ENCODE peak calls at places on chromosomes 6 and 20, in nine cellular contexts. X, Z, I, O, N, W, Q, J and T are unnamed samples.

GRCh38 chr6:38169221-38169674 is 349.7 kb downstream of the ZFAND3 start:
- DNase-seq in X (no peak), Z (no peak), I (no peak), O (no peak), N (no peak), W (no peak), Q (peak; percentile 52), J (no peak), T (peak; percentile 55)

GRCh38 chr6:139588076-139588639 is 213.7 kb upstream of the CITED2 start:
- DNase-seq in X (peak; percentile 33), Z (peak; percentile 21), I (peak; percentile 52), O (no peak), N (no peak), W (no peak), Q (no peak), J (peak; percentile 61), T (peak; percentile 18)

GRCh38 chr6:117494694-117495318 is 12.3 kb downstream of the DCBLD1 start:
- DNase-seq in X (no peak), Z (no peak), I (no peak), O (no peak), N (no peak), W (no peak), Q (no peak), J (no peak), T (no peak)

GRCh38 chr6:169709293-169709692 is 7.4 kb downstream of the C6orf120 start:
- DNase-seq in X (no peak), Z (no peak), I (no peak), O (no peak), N (no peak), W (no peak), Q (no peak), J (no peak), T (no peak)

GRCh38 chr6:16716450-16716858 is 44.8 kb downstream of the ATXN1 start:
- DNase-seq in X (no peak), Z (no peak), I (no peak), O (no peak), N (no peak), W (no peak), Q (no peak), J (no peak), T (no peak)

GRCh38 chr20:13119583-13119982 is 101.5 kb upstream of the ISM1 start:
- DNase-seq in X (peak; percentile 66), Z (peak; percentile 79), I (peak; percentile 51), O (peak; percentile 53), N (peak; percentile 65), W (peak; percentile 51), Q (peak; percentile 85), J (peak; percentile 87), T (peak; percentile 77)

GRCh38 chr6:32972353-32973143 is 4.2 kb downstream of the BRD2 start:
- DNase-seq in X (peak; percentile 57), Z (peak; percentile 37), I (no peak), O (peak; percentile 54), N (peak; percentile 42), W (peak; percentile 78), Q (peak; percentile 35), J (no peak), T (peak; percentile 70)

GRCh38 chr6:18343741-18344140 is 43.4 kb upstream of the RNF144B start:
- DNase-seq in X (peak; percentile 74), Z (no peak), I (no peak), O (no peak), N (no peak), W (no peak), Q (no peak), J (peak; percentile 73), T (no peak)

GRCh38 chr6:91082311-91082803 is 495.5 kb upstream of the MAP3K7 start:
- DNase-seq in X (no peak), Z (no peak), I (no peak), O (no peak), N (no peak), W (no peak), Q (peak; percentile 41), J (peak; percentile 19), T (peak; percentile 35)

GRCh38 chr6:121816361-121816760 is 380.9 kb downstream of the GJA1 start:
- DNase-seq in X (peak; percentile 75), Z (no peak), I (no peak), O (no peak), N (no peak), W (no peak), Q (no peak), J (no peak), T (no peak)

GRCh38 chr6:21026576-21027273 is 492.5 kb downstream of the CDKAL1 start:
- DNase-seq in X (peak; percentile 61), Z (no peak), I (no peak), O (no peak), N (no peak), W (no peak), Q (no peak), J (peak; percentile 76), T (no peak)

GRCh38 chr20:60136640-60137411 is 178.6 kb downstream of the CDH26 start:
- DNase-seq in X (no peak), Z (no peak), I (no peak), O (no peak), N (no peak), W (no peak), Q (no peak), J (no peak), T (no peak)

GRCh38 chr6:10719386-10720228 is 3.3 kb upstream of the TMEM14C start:
- DNase-seq in X (peak; percentile 30), Z (no peak), I (no peak), O (peak; percentile 23), N (peak; percentile 31), W (peak; percentile 44), Q (no peak), J (peak; percentile 62), T (no peak)
- TF ChIP-seq EZH2phosphoT487 in X (no peak), Z (no peak), I (no peak), O (no peak), N (no peak), W (no peak), Q (no peak), J (no peak), T (no peak)

GRCh38 chr20:37407573-37408002 is 61.6 kb downstream of the SRC start:
- DNase-seq in X (peak; percentile 49), Z (no peak), I (no peak), O (no peak), N (no peak), W (no peak), Q (no peak), J (no peak), T (peak; percentile 41)

GRCh38 chr20:37408202-37408929 is 62.4 kb downstream of the SRC start:
- DNase-seq in X (peak; percentile 32), Z (no peak), I (no peak), O (no peak), N (no peak), W (peak; percentile 75), Q (no peak), J (no peak), T (no peak)

GRCh38 chr20:37407117-37407566 is 61.2 kb downstream of the SRC start:
- DNase-seq in X (peak; percentile 46), Z (no peak), I (no peak), O (no peak), N (no peak), W (no peak), Q (no peak), J (peak; percentile 38), T (no peak)

GRCh38 chr20:37406010-37406998 is 60.4 kb downstream of the SRC start:
- DNase-seq in X (peak; percentile 75), Z (peak; percentile 77), I (no peak), O (peak; percentile 41), N (peak; percentile 71), W (peak; percentile 93), Q (peak; percentile 73), J (peak; percentile 64), T (peak; percentile 85)

GRCh38 chr20:37408930-37409210 is 62.9 kb downstream of the SRC start:
- DNase-seq in X (peak; percentile 26), Z (no peak), I (no peak), O (peak; percentile 16), N (no peak), W (no peak), Q (no peak), J (no peak), T (no peak)
- H3K4me1 ChIP-seq in X (peaks cover 15% of the 10 kb centered on the region), Z (peaks cover 30% of the 10 kb centered on the region), I (peaks cover 17% of the 10 kb centered on the region), O (peaks cover 29% of the 10 kb centered on the region), N (peaks cover 13% of the 10 kb centered on the region), W (peaks cover 49% of the 10 kb centered on the region), Q (peaks cover 47% of the 10 kb centered on the region), J (peaks cover 16% of the 10 kb centered on the region), T (peaks cover 48% of the 10 kb centered on the region)

GRCh38 chr6:127073222-127073621 is 45.2 kb upstream of the RSPO3 start:
- DNase-seq in X (no peak), Z (no peak), I (no peak), O (no peak), N (no peak), W (no peak), Q (no peak), J (no peak), T (no peak)

GRCh38 chr6:127069659-127070279 is 48.7 kb upstream of the RSPO3 start:
- DNase-seq in X (peak; percentile 55), Z (peak; percentile 46), I (peak; percentile 36), O (peak; percentile 21), N (peak; percentile 6), W (peak; percentile 8), Q (peak; percentile 75), J (peak; percentile 42), T (peak; percentile 55)
- TF ChIP-seq EZH2phosphoT487 in X (no peak), Z (no peak), I (no peak), O (no peak), N (no peak), W (no peak), Q (no peak), J (no peak), T (no peak)

DNA sequence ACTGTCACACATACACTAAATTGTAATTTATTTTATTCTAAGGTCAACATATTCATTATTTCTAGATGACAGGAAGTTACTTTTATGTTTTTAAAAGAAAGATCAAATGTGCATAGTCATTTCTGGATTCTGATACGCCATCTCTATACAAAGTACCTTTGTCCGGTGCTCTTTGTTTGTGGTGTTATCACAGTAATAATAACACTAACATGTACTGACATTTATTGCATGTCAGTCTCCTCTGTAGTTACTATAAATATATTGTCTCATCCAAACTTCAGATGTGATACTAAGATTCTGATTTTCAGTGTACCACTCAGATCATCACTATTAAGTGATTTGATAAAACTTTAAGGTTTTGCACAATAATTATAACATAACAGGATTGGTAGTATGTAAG is 90.3 kb upstream of the TPD52L1 start:
- DNase-seq in X (no peak), Z (no peak), I (no peak), O (no peak), N (no peak), W (no peak), Q (no peak), J (no peak), T (no peak)
- H3K4me1 ChIP-seq in X (no peaks in the 10 kb centered on the region), Z (no peaks in the 10 kb centered on the region), I (peaks cover 9% of the 10 kb centered on the region), O (no peaks in the 10 kb centered on the region), N (no peaks in the 10 kb centered on the region), W (no peaks in the 10 kb centered on the region), Q (no peaks in the 10 kb centered on the region), J (peaks cover 19% of the 10 kb centered on the region), T (peaks cover 13% of the 10 kb centered on the region)

GRCh38 chr20:49278817-49279676 is 1.2 kb upstream of the ZNFX1 start:
- DNase-seq in X (peak; percentile 69), Z (peak; percentile 35), I (no peak), O (peak; percentile 46), N (peak; percentile 27), W (no peak), Q (no peak), J (no peak), T (peak; percentile 37)
- TF ChIP-seq EZH2phosphoT487 in X (peak; percentile 15), Z (no peak), I (no peak), O (no peak), N (no peak), W (no peak), Q (no peak), J (no peak), T (no peak)